ENCODE peak calls at places on chromosomes 6 and 20, in seven cellular contexts. One of them, this sample, is unnamed.

GRCh38 chr20:41108531-41108930 is 28.8 kb upstream of the PLCG1 start:
- DNase-seq in choroid plexus epithelial cell: no peak
- DNase-seq in HFF-Myc: no peak
- DNase-seq in pancreas: no peak
- DNase-seq in cardiac fibroblast: no peak
- DNase-seq in GM23248: no peak
- DNase-seq in aorta: no peak
- DNase-seq in this sample: no peak

GRCh38 chr20:54133434-54134427 is 40.1 kb downstream of the CYP24A1 start:
- DNase-seq in GM23248: peak; percentile 64
- DNase-seq in pancreas: no peak
- DNase-seq in aorta: no peak
- DNase-seq in HFF-Myc: no peak
- DNase-seq in choroid plexus epithelial cell: peak; percentile 47
- DNase-seq in cardiac fibroblast: peak; percentile 58
- DNase-seq in this sample: no peak

GRCh38 chr6:75893058-75893775 is 144.2 kb downstream of the MYO6 start:
- DNase-seq in choroid plexus epithelial cell: peak; percentile 91
- DNase-seq in HFF-Myc: peak; percentile 76
- DNase-seq in aorta: no peak
- DNase-seq in cardiac fibroblast: peak; percentile 88
- DNase-seq in pancreas: no peak
- DNase-seq in GM23248: peak; percentile 81
- DNase-seq in this sample: peak; percentile 88

GRCh38 chr6:18978330-18979128 is 591.4 kb downstream of the RNF144B start:
- DNase-seq in aorta: no peak
- DNase-seq in pancreas: no peak
- DNase-seq in GM23248: peak; percentile 51
- DNase-seq in HFF-Myc: no peak
- DNase-seq in cardiac fibroblast: no peak
- DNase-seq in choroid plexus epithelial cell: peak; percentile 26
- DNase-seq in this sample: no peak

GRCh38 chr6:150987855-150988484 is 122.5 kb downstream of the MTHFD1L start:
- DNase-seq in choroid plexus epithelial cell: no peak
- DNase-seq in cardiac fibroblast: no peak
- DNase-seq in GM23248: no peak
- DNase-seq in HFF-Myc: no peak
- DNase-seq in aorta: no peak
- DNase-seq in pancreas: no peak
- DNase-seq in this sample: no peak

GRCh38 chr6:166056637-166057036 is 111.0 kb downstream of the TBXT start:
- DNase-seq in pancreas: no peak
- DNase-seq in HFF-Myc: no peak
- DNase-seq in cardiac fibroblast: peak; percentile 66
- DNase-seq in GM23248: peak; percentile 85
- DNase-seq in aorta: peak; percentile 70
- DNase-seq in choroid plexus epithelial cell: peak; percentile 33
- DNase-seq in this sample: peak; percentile 90

GRCh38 chr6:90368001-90368400 is 71.4 kb upstream of the BACH2 start:
- DNase-seq in GM23248: no peak
- DNase-seq in choroid plexus epithelial cell: no peak
- DNase-seq in pancreas: no peak
- DNase-seq in HFF-Myc: no peak
- DNase-seq in aorta: no peak
- DNase-seq in cardiac fibroblast: no peak
- DNase-seq in this sample: no peak

GRCh38 chr6:33820243-33820642 is 16.4 kb upstream of the MLN start:
- DNase-seq in aorta: no peak
- DNase-seq in HFF-Myc: no peak
- DNase-seq in choroid plexus epithelial cell: no peak
- DNase-seq in pancreas: no peak
- DNase-seq in cardiac fibroblast: no peak
- DNase-seq in GM23248: peak; percentile 8
- DNase-seq in this sample: no peak

GRCh38 chr6:9520417-9521151 is 894.3 kb downstream of the TFAP2A start:
- DNase-seq in HFF-Myc: no peak
- DNase-seq in pancreas: no peak
- DNase-seq in cardiac fibroblast: peak; percentile 83
- DNase-seq in GM23248: peak; percentile 87
- DNase-seq in aorta: no peak
- DNase-seq in choroid plexus epithelial cell: peak; percentile 88
- DNase-seq in this sample: peak; percentile 83

GRCh38 chr6:152248987-152249386 is 388.2 kb downstream of the SYNE1 start:
- DNase-seq in cardiac fibroblast: no peak
- DNase-seq in GM23248: no peak
- DNase-seq in choroid plexus epithelial cell: no peak
- DNase-seq in HFF-Myc: no peak
- DNase-seq in pancreas: no peak
- DNase-seq in aorta: no peak
- DNase-seq in this sample: no peak

GRCh38 chr6:98467091-98467490 is 367.3 kb upstream of the POU3F2 start:
- DNase-seq in pancreas: no peak
- DNase-seq in GM23248: no peak
- DNase-seq in choroid plexus epithelial cell: no peak
- DNase-seq in cardiac fibroblast: no peak
- DNase-seq in aorta: no peak
- DNase-seq in HFF-Myc: no peak
- DNase-seq in this sample: no peak

GRCh38 chr6:144343736-144344428 is 58.7 kb downstream of the UTRN start:
- DNase-seq in pancreas: no peak
- DNase-seq in HFF-Myc: no peak
- DNase-seq in cardiac fibroblast: peak; percentile 68
- DNase-seq in choroid plexus epithelial cell: no peak
- DNase-seq in aorta: no peak
- DNase-seq in GM23248: no peak
- DNase-seq in this sample: no peak

GRCh38 chr20:50193851-50194830 is 3.5 kb downstream of the CEBPB start:
- DNase-seq in GM23248: peak; percentile 54
- DNase-seq in choroid plexus epithelial cell: peak; percentile 30
- DNase-seq in pancreas: no peak
- DNase-seq in cardiac fibroblast: no peak
- DNase-seq in HFF-Myc: no peak
- DNase-seq in aorta: peak; percentile 56
- DNase-seq in this sample: peak; percentile 49

GRCh38 chr20:8370774-8371173 is 238.7 kb downstream of the PLCB1 start:
- DNase-seq in GM23248: no peak
- DNase-seq in HFF-Myc: no peak
- DNase-seq in cardiac fibroblast: no peak
- DNase-seq in choroid plexus epithelial cell: no peak
- DNase-seq in aorta: no peak
- DNase-seq in pancreas: no peak
- DNase-seq in this sample: no peak

GRCh38 chr20:8376940-8377339 is 244.9 kb downstream of the PLCB1 start:
- DNase-seq in choroid plexus epithelial cell: no peak
- DNase-seq in GM23248: no peak
- DNase-seq in HFF-Myc: no peak
- DNase-seq in pancreas: no peak
- DNase-seq in cardiac fibroblast: no peak
- DNase-seq in aorta: no peak
- DNase-seq in this sample: no peak

GRCh38 chr20:8372819-8373218 is 240.8 kb downstream of the PLCB1 start:
- DNase-seq in pancreas: no peak
- DNase-seq in HFF-Myc: no peak
- DNase-seq in cardiac fibroblast: no peak
- DNase-seq in choroid plexus epithelial cell: no peak
- DNase-seq in aorta: no peak
- DNase-seq in GM23248: no peak
- DNase-seq in this sample: no peak

GRCh38 chr20:8375898-8376297 is 243.8 kb downstream of the PLCB1 start:
- DNase-seq in GM23248: no peak
- DNase-seq in cardiac fibroblast: peak; percentile 17
- DNase-seq in HFF-Myc: no peak
- DNase-seq in pancreas: no peak
- DNase-seq in aorta: no peak
- DNase-seq in choroid plexus epithelial cell: peak; percentile 83
- DNase-seq in this sample: peak; percentile 7

GRCh38 chr20:8373579-8373978 is 241.5 kb downstream of the PLCB1 start:
- DNase-seq in GM23248: no peak
- DNase-seq in pancreas: no peak
- DNase-seq in HFF-Myc: no peak
- DNase-seq in choroid plexus epithelial cell: no peak
- DNase-seq in cardiac fibroblast: no peak
- DNase-seq in aorta: no peak
- DNase-seq in this sample: no peak
- H3K4me3 ChIP-seq in GM23248: no peak overlapping the region
- H3K4me3 ChIP-seq in pancreas: no peak overlapping the region
- H3K4me3 ChIP-seq in HFF-Myc: no peak overlapping the region
- H3K4me3 ChIP-seq in choroid plexus epithelial cell: no peak overlapping the region
- H3K4me3 ChIP-seq in cardiac fibroblast: no peak overlapping the region
- H3K4me3 ChIP-seq in aorta: no peak overlapping the region
- H3K4me3 ChIP-seq in this sample: no peak overlapping the region

DNA sequence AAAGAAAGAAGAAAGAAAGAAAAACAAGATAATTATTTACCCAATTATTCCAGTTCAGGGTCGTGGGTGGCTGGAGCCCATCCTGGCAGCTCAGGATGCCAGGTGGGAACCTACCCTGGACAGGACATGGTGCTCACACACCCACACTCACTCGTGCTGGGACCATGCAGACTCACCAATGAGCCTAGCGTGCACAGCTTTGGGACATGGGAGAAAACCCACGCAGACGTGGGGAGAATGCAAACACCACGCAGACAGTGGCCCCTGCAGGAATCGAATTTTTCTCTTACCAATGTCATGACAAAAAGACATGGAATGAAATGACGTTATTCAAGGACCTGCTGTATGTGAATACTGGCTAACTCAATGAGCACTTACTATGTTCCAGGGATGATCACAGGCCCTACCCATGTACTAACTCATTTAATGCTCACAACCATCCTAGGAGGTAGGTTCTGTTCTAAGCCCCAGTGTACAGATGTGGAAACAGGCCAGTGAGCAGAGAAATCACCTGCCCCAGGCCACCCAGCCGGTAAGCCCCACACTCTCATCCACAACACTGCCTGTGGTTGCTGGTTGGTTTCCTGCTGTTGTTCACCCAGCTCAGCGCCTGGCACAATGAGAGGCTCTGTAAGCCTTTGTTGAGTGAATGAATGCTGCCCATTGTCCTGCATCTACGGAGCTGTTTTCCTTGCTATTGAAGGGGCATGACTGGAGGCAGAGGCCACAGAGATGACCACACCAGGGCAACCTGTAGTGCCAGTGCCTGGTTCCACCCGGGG is 6.8 kb upstream of the PI16 start:
- DNase-seq in HFF-Myc: no peak
- DNase-seq in choroid plexus epithelial cell: no peak
- DNase-seq in pancreas: no peak
- DNase-seq in GM23248: no peak
- DNase-seq in aorta: no peak
- DNase-seq in cardiac fibroblast: no peak
- DNase-seq in this sample: no peak
- H3K4me3 ChIP-seq in HFF-Myc: no peak overlapping the region
- H3K4me3 ChIP-seq in choroid plexus epithelial cell: no peak overlapping the region
- H3K4me3 ChIP-seq in pancreas: no peak overlapping the region
- H3K4me3 ChIP-seq in GM23248: no peak overlapping the region
- H3K4me3 ChIP-seq in aorta: no peak overlapping the region
- H3K4me3 ChIP-seq in cardiac fibroblast: no peak overlapping the region
- H3K4me3 ChIP-seq in this sample: no peak overlapping the region

GRCh38 chr6:110368268-110368667 is 10.1 kb upstream of the METTL24 start:
- DNase-seq in choroid plexus epithelial cell: no peak
- DNase-seq in cardiac fibroblast: no peak
- DNase-seq in pancreas: no peak
- DNase-seq in aorta: no peak
- DNase-seq in HFF-Myc: no peak
- DNase-seq in GM23248: no peak
- DNase-seq in this sample: no peak
- H3K4me3 ChIP-seq in choroid plexus epithelial cell: no peak overlapping the region
- H3K4me3 ChIP-seq in cardiac fibroblast: no peak overlapping the region
- H3K4me3 ChIP-seq in pancreas: no peak overlapping the region
- H3K4me3 ChIP-seq in aorta: no peak overlapping the region
- H3K4me3 ChIP-seq in HFF-Myc: no peak overlapping the region
- H3K4me3 ChIP-seq in GM23248: no peak overlapping the region
- H3K4me3 ChIP-seq in this sample: no peak overlapping the region

GRCh38 chr6:142562865-142563264 is 261.1 kb downstream of the ADGRG6 start:
- DNase-seq in GM23248: no peak
- DNase-seq in choroid plexus epithelial cell: no peak
- DNase-seq in cardiac fibroblast: no peak
- DNase-seq in aorta: no peak
- DNase-seq in HFF-Myc: no peak
- DNase-seq in pancreas: no peak
- DNase-seq in this sample: no peak
- H3K4me3 ChIP-seq in GM23248: no peak overlapping the region
- H3K4me3 ChIP-seq in choroid plexus epithelial cell: no peak overlapping the region
- H3K4me3 ChIP-seq in cardiac fibroblast: no peak overlapping the region
- H3K4me3 ChIP-seq in aorta: no peak overlapping the region
- H3K4me3 ChIP-seq in HFF-Myc: no peak overlapping the region
- H3K4me3 ChIP-seq in pancreas: no peak overlapping the region
- H3K4me3 ChIP-seq in this sample: no peak overlapping the region

DNA sequence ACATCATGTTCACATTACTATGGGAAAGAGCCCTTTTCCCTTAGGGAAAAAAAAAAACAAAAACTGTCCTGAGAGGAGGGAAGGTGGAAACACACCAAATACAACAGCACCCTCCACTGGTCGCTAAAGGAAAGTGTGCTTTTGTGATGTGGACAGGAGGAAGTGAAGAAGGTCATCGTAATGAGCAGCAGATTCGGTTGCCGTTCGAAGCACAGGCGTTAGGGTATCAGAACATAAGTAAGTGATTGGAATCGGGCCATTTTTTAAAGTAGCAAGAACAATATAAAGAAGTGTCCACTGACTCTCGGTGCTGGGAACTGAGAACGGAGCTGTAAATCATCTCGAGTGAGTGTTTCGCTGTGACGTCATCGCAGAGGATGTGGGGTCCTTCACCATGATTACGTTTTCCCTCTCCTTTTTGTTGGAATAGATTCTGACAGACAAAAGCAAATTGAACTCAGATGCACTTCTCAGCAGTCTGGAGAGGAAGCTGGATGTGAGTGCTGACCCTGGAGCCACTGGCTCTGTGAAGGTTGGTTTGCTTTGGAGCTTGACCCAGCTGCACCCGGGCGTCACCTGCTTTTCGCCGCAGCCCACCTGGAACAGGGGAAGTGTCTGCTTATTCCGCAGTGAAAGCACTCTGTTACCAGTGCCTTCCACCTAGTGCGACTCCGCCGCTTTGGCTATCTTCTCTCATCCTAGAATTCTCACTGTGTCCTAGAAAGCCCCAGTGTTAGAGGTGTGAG is 203.6 kb upstream of the GMDS start:
- DNase-seq in pancreas: no peak
- DNase-seq in GM23248: peak; percentile 84
- DNase-seq in aorta: no peak
- DNase-seq in cardiac fibroblast: peak; percentile 86
- DNase-seq in HFF-Myc: peak; percentile 87
- DNase-seq in choroid plexus epithelial cell: peak; percentile 86
- DNase-seq in this sample: peak; percentile 83
- H3K4me3 ChIP-seq in pancreas: no peak overlapping the region
- H3K4me3 ChIP-seq in GM23248: peak overlapping the region; percentile 76
- H3K4me3 ChIP-seq in aorta: peak overlapping the region; percentile 23
- H3K4me3 ChIP-seq in cardiac fibroblast: no peak overlapping the region
- H3K4me3 ChIP-seq in HFF-Myc: peak overlapping the region; percentile 16
- H3K4me3 ChIP-seq in choroid plexus epithelial cell: peak overlapping the region; percentile 34
- H3K4me3 ChIP-seq in this sample: no peak overlapping the region

DNA sequence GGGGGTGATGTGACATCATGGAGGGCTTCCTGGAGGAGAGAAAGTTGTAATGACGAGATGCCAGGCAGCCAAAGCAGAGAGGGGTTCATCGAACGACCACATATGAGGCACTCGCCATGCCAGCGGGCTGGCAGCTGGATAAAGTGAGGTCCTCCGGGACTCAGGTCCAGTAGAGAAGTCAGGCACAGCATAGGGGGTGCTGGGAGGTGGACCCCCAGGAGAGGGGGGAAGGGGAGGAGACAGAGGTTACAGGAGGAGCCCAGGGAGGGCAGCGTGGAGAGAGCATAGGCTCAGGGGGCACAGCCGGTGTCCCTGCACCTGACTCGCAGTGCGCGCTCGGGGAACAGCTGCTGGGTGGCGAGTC is 174.7 kb downstream of the BMP7 start:
- DNase-seq in choroid plexus epithelial cell: no peak
- DNase-seq in GM23248: no peak
- DNase-seq in HFF-Myc: no peak
- DNase-seq in aorta: no peak
- DNase-seq in cardiac fibroblast: no peak
- DNase-seq in pancreas: no peak
- DNase-seq in this sample: no peak
- H3K4me3 ChIP-seq in choroid plexus epithelial cell: no peak overlapping the region
- H3K4me3 ChIP-seq in GM23248: no peak overlapping the region
- H3K4me3 ChIP-seq in HFF-Myc: no peak overlapping the region
- H3K4me3 ChIP-seq in aorta: no peak overlapping the region
- H3K4me3 ChIP-seq in cardiac fibroblast: no peak overlapping the region
- H3K4me3 ChIP-seq in pancreas: no peak overlapping the region
- H3K4me3 ChIP-seq in this sample: no peak overlapping the region